ENCODE peak calls at places on chromosome 5, in nine cellular contexts. One of them, this sample, is unnamed.
A peak's percentile ranks its signal among the peaks of the same experiment; 100 is the strongest.

GRCh38 chr5:176466245-176466871 is 18.2 kb downstream of the FAF2 start:
- DNase-seq in epithelial cell of esophagus: peak; percentile 84
- DNase-seq in astrocyte of the spinal cord: peak; percentile 33
- DNase-seq in neural progenitor cell: no peak
- DNase-seq in NB4: peak; percentile 86
- DNase-seq in colonic mucosa: no peak
- DNase-seq in HFF-Myc: no peak
- DNase-seq in CD8-positive, alpha-beta T cell: no peak
- DNase-seq in GM06990: no peak
- DNase-seq in this sample: peak; percentile 71

GRCh38 chr5:66872688-66873333 is 276.6 kb downstream of the MAST4 start:
- DNase-seq in epithelial cell of esophagus: no peak
- DNase-seq in astrocyte of the spinal cord: no peak
- DNase-seq in neural progenitor cell: peak; percentile 72
- DNase-seq in NB4: no peak
- DNase-seq in colonic mucosa: no peak
- DNase-seq in HFF-Myc: no peak
- DNase-seq in CD8-positive, alpha-beta T cell: no peak
- DNase-seq in GM06990: no peak
- DNase-seq in this sample: no peak

GRCh38 chr5:180717989-180718388 is 21.9 kb downstream of the OR2Y1 start:
- DNase-seq in epithelial cell of esophagus: no peak
- DNase-seq in astrocyte of the spinal cord: no peak
- DNase-seq in neural progenitor cell: no peak
- DNase-seq in NB4: no peak
- DNase-seq in colonic mucosa: no peak
- DNase-seq in HFF-Myc: no peak
- DNase-seq in CD8-positive, alpha-beta T cell: no peak
- DNase-seq in GM06990: peak; percentile 20
- DNase-seq in this sample: no peak

GRCh38 chr5:85049020-85049419 is 664.3 kb upstream of the EDIL3 start:
- DNase-seq in epithelial cell of esophagus: peak; percentile 64
- DNase-seq in astrocyte of the spinal cord: peak; percentile 71
- DNase-seq in neural progenitor cell: peak; percentile 55
- DNase-seq in NB4: peak; percentile 35
- DNase-seq in colonic mucosa: no peak
- DNase-seq in HFF-Myc: no peak
- DNase-seq in CD8-positive, alpha-beta T cell: no peak
- DNase-seq in GM06990: no peak
- DNase-seq in this sample: peak; percentile 77

GRCh38 chr5:118044169-118044568 is 944.2 kb downstream of the DTWD2 start:
- DNase-seq in epithelial cell of esophagus: no peak
- DNase-seq in astrocyte of the spinal cord: no peak
- DNase-seq in neural progenitor cell: no peak
- DNase-seq in NB4: no peak
- DNase-seq in colonic mucosa: no peak
- DNase-seq in HFF-Myc: no peak
- DNase-seq in CD8-positive, alpha-beta T cell: no peak
- DNase-seq in GM06990: no peak
- DNase-seq in this sample: no peak

GRCh38 chr5:132283423-132284043 is 10.7 kb upstream of the SLC22A4 start:
- DNase-seq in epithelial cell of esophagus: peak; percentile 55
- DNase-seq in astrocyte of the spinal cord: peak; percentile 67
- DNase-seq in neural progenitor cell: no peak
- DNase-seq in NB4: peak; percentile 30
- DNase-seq in colonic mucosa: no peak
- DNase-seq in HFF-Myc: no peak
- DNase-seq in CD8-positive, alpha-beta T cell: peak; percentile 36
- DNase-seq in GM06990: no peak
- DNase-seq in this sample: peak; percentile 91

GRCh38 chr5:166123698-166124097 is 2167.7 kb upstream of the WWC1 start:
- DNase-seq in epithelial cell of esophagus: no peak
- DNase-seq in astrocyte of the spinal cord: no peak
- DNase-seq in neural progenitor cell: no peak
- DNase-seq in NB4: no peak
- DNase-seq in colonic mucosa: no peak
- DNase-seq in HFF-Myc: no peak
- DNase-seq in CD8-positive, alpha-beta T cell: no peak
- DNase-seq in GM06990: no peak
- DNase-seq in this sample: no peak

GRCh38 chr5:158514353-158514960 is 585.3 kb downstream of the EBF1 start:
- DNase-seq in epithelial cell of esophagus: peak; percentile 57
- DNase-seq in astrocyte of the spinal cord: peak; percentile 24
- DNase-seq in neural progenitor cell: no peak
- DNase-seq in NB4: no peak
- DNase-seq in colonic mucosa: no peak
- DNase-seq in HFF-Myc: peak; percentile 30
- DNase-seq in CD8-positive, alpha-beta T cell: no peak
- DNase-seq in GM06990: no peak
- DNase-seq in this sample: peak; percentile 70

GRCh38 chr5:155591273-155591672 is 577.7 kb downstream of the KIF4B start:
- DNase-seq in epithelial cell of esophagus: no peak
- DNase-seq in astrocyte of the spinal cord: no peak
- DNase-seq in neural progenitor cell: no peak
- DNase-seq in NB4: no peak
- DNase-seq in colonic mucosa: no peak
- DNase-seq in HFF-Myc: no peak
- DNase-seq in CD8-positive, alpha-beta T cell: no peak
- DNase-seq in GM06990: no peak
- DNase-seq in this sample: no peak

GRCh38 chr5:56346044-56346710 is 113.0 kb upstream of the ANKRD55 start:
- DNase-seq in epithelial cell of esophagus: no peak
- DNase-seq in astrocyte of the spinal cord: no peak
- DNase-seq in neural progenitor cell: no peak
- DNase-seq in NB4: no peak
- DNase-seq in colonic mucosa: no peak
- DNase-seq in HFF-Myc: no peak
- DNase-seq in CD8-positive, alpha-beta T cell: no peak
- DNase-seq in GM06990: no peak
- DNase-seq in this sample: peak; percentile 36

GRCh38 chr5:161847896-161848510 is at the start of gene GABRA1:
- DNase-seq in epithelial cell of esophagus: peak; percentile 0
- DNase-seq in astrocyte of the spinal cord: no peak
- DNase-seq in neural progenitor cell: peak; percentile 73
- DNase-seq in NB4: no peak
- DNase-seq in colonic mucosa: no peak
- DNase-seq in HFF-Myc: no peak
- DNase-seq in CD8-positive, alpha-beta T cell: no peak
- DNase-seq in GM06990: no peak
- DNase-seq in this sample: no peak
- H3K4me3 ChIP-seq in epithelial cell of esophagus: no peak within 1 kb of the TSS
- H3K4me3 ChIP-seq in astrocyte of the spinal cord: peak within 1 kb of the TSS; percentile 13
- H3K4me3 ChIP-seq in neural progenitor cell: peak within 1 kb of the TSS; percentile 44
- H3K4me3 ChIP-seq in NB4: no peak within 1 kb of the TSS
- H3K4me3 ChIP-seq in colonic mucosa: no peak within 1 kb of the TSS
- H3K4me3 ChIP-seq in HFF-Myc: no peak within 1 kb of the TSS
- H3K4me3 ChIP-seq in CD8-positive, alpha-beta T cell: no peak within 1 kb of the TSS
- H3K4me3 ChIP-seq in GM06990: no peak within 1 kb of the TSS
- H3K4me3 ChIP-seq in this sample: no peak within 1 kb of the TSS

GRCh38 chr5:103648086-103648485 is 85.5 kb upstream of the NUDT12 start:
- DNase-seq in epithelial cell of esophagus: no peak
- DNase-seq in astrocyte of the spinal cord: no peak
- DNase-seq in neural progenitor cell: no peak
- DNase-seq in NB4: no peak
- DNase-seq in colonic mucosa: no peak
- DNase-seq in HFF-Myc: no peak
- DNase-seq in CD8-positive, alpha-beta T cell: no peak
- DNase-seq in GM06990: no peak
- DNase-seq in this sample: peak; percentile 33
- TF ChIP-seq CTCF in epithelial cell of esophagus: no peak
- TF ChIP-seq CTCF in astrocyte of the spinal cord: no peak
- TF ChIP-seq CTCF in neural progenitor cell: peak; percentile 39
- TF ChIP-seq CTCF in NB4: peak; percentile 2
- TF ChIP-seq CTCF in colonic mucosa: no peak
- TF ChIP-seq CTCF in HFF-Myc: peak; percentile 4
- TF ChIP-seq CTCF in CD8-positive, alpha-beta T cell: no peak
- TF ChIP-seq CTCF in GM06990: no peak
- TF ChIP-seq CTCF in this sample: peak; percentile 48

GRCh38 chr5:35487255-35488035 is 130.2 kb upstream of the SPEF2 start:
- DNase-seq in epithelial cell of esophagus: no peak
- DNase-seq in astrocyte of the spinal cord: no peak
- DNase-seq in neural progenitor cell: no peak
- DNase-seq in NB4: no peak
- DNase-seq in colonic mucosa: no peak
- DNase-seq in HFF-Myc: no peak
- DNase-seq in CD8-positive, alpha-beta T cell: no peak
- DNase-seq in GM06990: no peak
- DNase-seq in this sample: peak; percentile 33

GRCh38 chr5:35485487-35485886 is 132.2 kb upstream of the SPEF2 start:
- DNase-seq in epithelial cell of esophagus: no peak
- DNase-seq in astrocyte of the spinal cord: no peak
- DNase-seq in neural progenitor cell: no peak
- DNase-seq in NB4: no peak
- DNase-seq in colonic mucosa: no peak
- DNase-seq in HFF-Myc: no peak
- DNase-seq in CD8-positive, alpha-beta T cell: no peak
- DNase-seq in GM06990: no peak
- DNase-seq in this sample: no peak

GRCh38 chr5:35488786-35489185 is 128.9 kb upstream of the SPEF2 start:
- DNase-seq in epithelial cell of esophagus: no peak
- DNase-seq in astrocyte of the spinal cord: no peak
- DNase-seq in neural progenitor cell: no peak
- DNase-seq in NB4: peak; percentile 67
- DNase-seq in colonic mucosa: no peak
- DNase-seq in HFF-Myc: no peak
- DNase-seq in CD8-positive, alpha-beta T cell: no peak
- DNase-seq in GM06990: no peak
- DNase-seq in this sample: no peak

GRCh38 chr5:35484241-35484640 is 133.4 kb upstream of the SPEF2 start:
- DNase-seq in epithelial cell of esophagus: no peak
- DNase-seq in astrocyte of the spinal cord: no peak
- DNase-seq in neural progenitor cell: no peak
- DNase-seq in NB4: no peak
- DNase-seq in colonic mucosa: no peak
- DNase-seq in HFF-Myc: no peak
- DNase-seq in CD8-positive, alpha-beta T cell: no peak
- DNase-seq in GM06990: no peak
- DNase-seq in this sample: no peak

DNA sequence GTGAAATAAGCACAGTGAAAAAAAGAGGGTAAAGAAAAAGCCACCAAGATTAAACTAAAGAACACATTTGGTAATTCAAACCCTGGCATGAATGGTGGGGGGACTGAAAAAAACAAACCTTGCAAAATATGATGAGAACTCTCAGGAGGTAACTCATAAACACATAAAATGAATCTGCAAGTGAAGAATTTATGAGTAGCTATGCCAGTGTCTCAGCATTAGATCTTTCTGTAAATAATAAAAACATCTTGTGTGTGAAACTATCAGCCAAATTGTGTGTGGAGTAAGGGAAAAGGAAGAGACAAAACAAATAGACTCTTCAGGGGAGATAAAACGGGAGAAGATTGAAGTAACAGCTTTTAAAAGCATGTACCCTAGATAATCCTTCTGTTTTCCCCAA is 129.6 kb upstream of the SPEF2 start:
- DNase-seq in epithelial cell of esophagus: no peak
- DNase-seq in astrocyte of the spinal cord: no peak
- DNase-seq in neural progenitor cell: no peak
- DNase-seq in NB4: no peak
- DNase-seq in colonic mucosa: no peak
- DNase-seq in HFF-Myc: no peak
- DNase-seq in CD8-positive, alpha-beta T cell: no peak
- DNase-seq in GM06990: no peak
- DNase-seq in this sample: no peak
- H3K4me3 ChIP-seq in epithelial cell of esophagus: no peak overlapping the region
- H3K4me3 ChIP-seq in astrocyte of the spinal cord: no peak overlapping the region
- H3K4me3 ChIP-seq in neural progenitor cell: no peak overlapping the region
- H3K4me3 ChIP-seq in NB4: no peak overlapping the region
- H3K4me3 ChIP-seq in colonic mucosa: no peak overlapping the region
- H3K4me3 ChIP-seq in HFF-Myc: no peak overlapping the region
- H3K4me3 ChIP-seq in CD8-positive, alpha-beta T cell: no peak overlapping the region
- H3K4me3 ChIP-seq in GM06990: no peak overlapping the region
- H3K4me3 ChIP-seq in this sample: no peak overlapping the region

GRCh38 chr5:169389318-169389717 is 88.4 kb upstream of the SLIT3 start:
- DNase-seq in epithelial cell of esophagus: no peak
- DNase-seq in astrocyte of the spinal cord: no peak
- DNase-seq in neural progenitor cell: no peak
- DNase-seq in NB4: no peak
- DNase-seq in colonic mucosa: no peak
- DNase-seq in HFF-Myc: no peak
- DNase-seq in CD8-positive, alpha-beta T cell: no peak
- DNase-seq in GM06990: no peak
- DNase-seq in this sample: no peak

GRCh38 chr5:169385636-169386035 is 84.7 kb upstream of the SLIT3 start:
- DNase-seq in epithelial cell of esophagus: no peak
- DNase-seq in astrocyte of the spinal cord: no peak
- DNase-seq in neural progenitor cell: no peak
- DNase-seq in NB4: no peak
- DNase-seq in colonic mucosa: no peak
- DNase-seq in HFF-Myc: no peak
- DNase-seq in CD8-positive, alpha-beta T cell: no peak
- DNase-seq in GM06990: no peak
- DNase-seq in this sample: no peak

GRCh38 chr5:169393907-169394306 is 93.0 kb upstream of the SLIT3 start:
- DNase-seq in epithelial cell of esophagus: no peak
- DNase-seq in astrocyte of the spinal cord: no peak
- DNase-seq in neural progenitor cell: no peak
- DNase-seq in NB4: no peak
- DNase-seq in colonic mucosa: no peak
- DNase-seq in HFF-Myc: no peak
- DNase-seq in CD8-positive, alpha-beta T cell: no peak
- DNase-seq in GM06990: no peak
- DNase-seq in this sample: no peak

GRCh38 chr5:169394371-169394770 is 93.4 kb upstream of the SLIT3 start:
- DNase-seq in epithelial cell of esophagus: no peak
- DNase-seq in astrocyte of the spinal cord: no peak
- DNase-seq in neural progenitor cell: no peak
- DNase-seq in NB4: no peak
- DNase-seq in colonic mucosa: no peak
- DNase-seq in HFF-Myc: no peak
- DNase-seq in CD8-positive, alpha-beta T cell: no peak
- DNase-seq in GM06990: no peak
- DNase-seq in this sample: no peak

GRCh38 chr5:169390265-169390664 is 89.3 kb upstream of the SLIT3 start:
- DNase-seq in epithelial cell of esophagus: no peak
- DNase-seq in astrocyte of the spinal cord: no peak
- DNase-seq in neural progenitor cell: no peak
- DNase-seq in NB4: no peak
- DNase-seq in colonic mucosa: no peak
- DNase-seq in HFF-Myc: no peak
- DNase-seq in CD8-positive, alpha-beta T cell: no peak
- DNase-seq in GM06990: no peak
- DNase-seq in this sample: no peak
- TF ChIP-seq CTCF in epithelial cell of esophagus: no peak
- TF ChIP-seq CTCF in astrocyte of the spinal cord: no peak
- TF ChIP-seq CTCF in neural progenitor cell: no peak
- TF ChIP-seq CTCF in NB4: no peak
- TF ChIP-seq CTCF in colonic mucosa: no peak
- TF ChIP-seq CTCF in HFF-Myc: no peak
- TF ChIP-seq CTCF in CD8-positive, alpha-beta T cell: no peak
- TF ChIP-seq CTCF in GM06990: no peak
- TF ChIP-seq CTCF in this sample: no peak

GRCh38 chr5:168663276-168664004 is 84.3 kb upstream of the PANK3 start:
- DNase-seq in epithelial cell of esophagus: no peak
- DNase-seq in astrocyte of the spinal cord: no peak
- DNase-seq in neural progenitor cell: no peak
- DNase-seq in NB4: no peak
- DNase-seq in colonic mucosa: no peak
- DNase-seq in HFF-Myc: no peak
- DNase-seq in CD8-positive, alpha-beta T cell: no peak
- DNase-seq in GM06990: no peak
- DNase-seq in this sample: no peak
- H3K4me3 ChIP-seq in epithelial cell of esophagus: no peak overlapping the region
- H3K4me3 ChIP-seq in astrocyte of the spinal cord: no peak overlapping the region
- H3K4me3 ChIP-seq in neural progenitor cell: no peak overlapping the region
- H3K4me3 ChIP-seq in NB4: no peak overlapping the region
- H3K4me3 ChIP-seq in colonic mucosa: no peak overlapping the region
- H3K4me3 ChIP-seq in HFF-Myc: no peak overlapping the region
- H3K4me3 ChIP-seq in CD8-positive, alpha-beta T cell: no peak overlapping the region
- H3K4me3 ChIP-seq in GM06990: no peak overlapping the region
- H3K4me3 ChIP-seq in this sample: no peak overlapping the region